ENCODE peak calls at places on chromosomes 2 and 18, in six cellular contexts. E, X, M, S, Z and N are unnamed samples.

GRCh38 chr2:160492401-160493226 is 993 bp downstream of the RBMS1 start:
- DNase-seq in S (no peak), E (peak), Z (peak), M (no peak), X (peak), N (peak)

GRCh38 chr2:18630541-18630940 is 41.2 kb upstream of the NT5C1B start:
- DNase-seq in M (no peak), E (peak), Z (no peak), S (no peak), X (no peak), N (no peak)

GRCh38 chr18:62590799-62591640 is 68.2 kb downstream of the ZCCHC2 start:
- DNase-seq in Z (no peak), M (no peak), S (no peak), E (no peak), X (no peak), N (no peak)

GRCh38 chr2:145416640-145417039 is 896.7 kb upstream of the ZEB2 start:
- DNase-seq in Z (no peak), S (no peak), X (no peak), M (no peak), E (no peak), N (no peak)

GRCh38 chr18:7789853-7790552 is 222.9 kb downstream of the PTPRM start:
- DNase-seq in Z (peak), X (peak), E (peak), S (peak), M (no peak), N (peak)

GRCh38 chr18:2303517-2304238 is 267.6 kb downstream of the METTL4 start:
- DNase-seq in S (no peak), Z (no peak), E (peak), M (peak), X (peak), N (peak)

GRCh38 chr2:102226612-102227351 is 40.0 kb downstream of the IL1RL2 start:
- DNase-seq in X (peak), S (no peak), E (no peak), Z (no peak), M (no peak), N (no peak)

GRCh38 chr2:246489-247145 is 17.2 kb downstream of the SH3YL1 start:
- DNase-seq in S (peak), Z (peak), X (peak), M (peak), E (peak), N (peak)

GRCh38 chr2:128600606-128601297 is 282.1 kb upstream of the HS6ST1 start:
- DNase-seq in M (no peak), S (no peak), Z (no peak), X (no peak), E (no peak), N (no peak)

GRCh38 chr2:190121971-190122370 is 59.4 kb upstream of the MSTN start:
- DNase-seq in E (peak), S (peak), X (peak), M (no peak), Z (no peak), N (peak)

GRCh38 chr2:149617476-149617875 is 29.9 kb upstream of the MMADHC start:
- DNase-seq in X (peak), S (no peak), M (no peak), E (no peak), Z (no peak), N (peak)

GRCh38 chr2:136191041-136191440 is 73.1 kb upstream of the CXCR4 start:
- DNase-seq in X (no peak), M (no peak), S (no peak), Z (no peak), E (no peak), N (no peak)

GRCh38 chr18:14978962-14979535 is 231.1 kb downstream of the ANKRD30B start:
- DNase-seq in E (peak), M (no peak), X (peak), S (peak), Z (no peak), N (no peak)

GRCh38 chr2:110727923-110728322 is 4.5 kb upstream of the ACOXL start:
- DNase-seq in M (no peak), E (no peak), X (no peak), S (no peak), Z (no peak), N (peak)